ENCODE peak calls at places on chromosomes 5 and 9, in six cellular contexts. Z is activated CD4-positive, alpha-beta T cell treated with anti-CD3 and anti-CD28 coated beads, Interleukin-2, amount 50 U/mL, for 4 hours; L is NCI-H460; G is NCI-H1694; N is GM23338; E is AG04450. J is an unnamed sample.

GRCh38 chr9:6415266-6415665 is 2.3 kb downstream of the UHRF2 start:
- DNase-seq in G (no peak), E (no peak), Z (no peak), L (no peak), N (no peak), J (no peak)

GRCh38 chr9:8855046-8855445 is 1055.5 kb upstream of the DMAC1 start:
- DNase-seq in G (peak; percentile 28), N (peak; percentile 47), L (no peak), Z (no peak), E (no peak), J (peak; percentile 32)

GRCh38 chr5:1709186-1709803 is 90.3 kb downstream of the MRPL36 start:
- DNase-seq in Z (no peak), L (no peak), G (no peak), N (peak; percentile 41), E (no peak), J (no peak)

GRCh38 chr9:93302586-93303257 is 118.8 kb downstream of the WNK2 start:
- DNase-seq in G (peak; percentile 37), Z (peak; percentile 60), L (peak; percentile 61), E (no peak), N (peak; percentile 81), J (peak; percentile 86)

GRCh38 chr9:110950041-110950645 is 88.1 kb downstream of the LPAR1 start:
- DNase-seq in Z (no peak), L (no peak), N (no peak), E (no peak), G (no peak), J (no peak)

GRCh38 chr5:149521739-149522373 is 29.4 kb downstream of the CSNK1A1 start:
- DNase-seq in L (peak; percentile 4), E (no peak), N (no peak), G (no peak), Z (no peak), J (no peak)

GRCh38 chr5:102611312-102611711 is 112.5 kb upstream of the SLCO6A1 start:
- DNase-seq in E (no peak), N (no peak), L (no peak), Z (no peak), G (no peak), J (no peak)

GRCh38 chr5:17187401-17187800 is 30.0 kb upstream of the BASP1 start:
- DNase-seq in E (no peak), N (no peak), G (no peak), L (no peak), Z (no peak), J (no peak)

GRCh38 chr9:2228132-2228531 is 213.0 kb downstream of the SMARCA2 start:
- DNase-seq in E (no peak), Z (no peak), L (no peak), N (peak; percentile 87), G (no peak), J (peak; percentile 63)

GRCh38 chr9:91572811-91573210 is 149.2 kb upstream of the NFIL3 start:
- DNase-seq in E (no peak), L (no peak), G (no peak), Z (no peak), N (no peak), J (no peak)

GRCh38 chr9:69173497-69173890 is 583 bp upstream of the TJP2 start:
- DNase-seq in E (no peak), N (peak; percentile 86), Z (no peak), G (no peak), L (no peak), J (no peak)

GRCh38 chr9:129231022-129231739 is 53.1 kb upstream of the IER5L start:
- DNase-seq in G (no peak), N (no peak), L (no peak), Z (no peak), E (no peak), J (no peak)

GRCh38 chr5:534006-534742 is 9.9 kb upstream of the SLC9A3 start:
- DNase-seq in N (no peak), G (no peak), L (no peak), Z (no peak), E (no peak), J (no peak)

GRCh38 chr5:151742870-151743294 is 15.5 kb downstream of the ATOX1 start:
- DNase-seq in L (peak; percentile 56), E (peak; percentile 41), G (peak; percentile 45), Z (no peak), N (peak; percentile 89), J (peak; percentile 73)

GRCh38 chr5:55211184-55211874 is 15.8 kb downstream of the MCIDAS start:
- DNase-seq in N (no peak), Z (no peak), G (no peak), L (no peak), E (no peak), J (no peak)

GRCh38 chr9:33620738-33621439 is 96.8 kb downstream of the ANKRD18B start:
- DNase-seq in E (peak; percentile 55), G (no peak), Z (no peak), L (no peak), N (no peak), J (no peak)

GRCh38 chr9:110048976-110049698 is 158.8 kb downstream of the C9orf152 start:
- DNase-seq in E (no peak), N (peak; percentile 31), Z (no peak), L (no peak), G (no peak), J (peak; percentile 65)

GRCh38 chr9:84207443-84208032 is 133.0 kb downstream of the SLC28A3 start:
- DNase-seq in Z (no peak), E (no peak), N (no peak), L (no peak), G (peak; percentile 96), J (no peak)

GRCh38 chr9:131227112-131228058 is 48.9 kb downstream of the FAM78A start:
- DNase-seq in E (no peak), N (no peak), Z (no peak), G (peak; percentile 60), L (no peak), J (no peak)

J was measured in D341Med.